ENCODE peak calls at places on chromosome 12, in five cellular contexts. I is skeletal muscle cell; S is lung; F is stimulated activated CD4-positive, alpha-beta T cell treated with anti-CD3 and anti-CD28 coated beads, Interleukin-1b, Interleukin-23, amount 100 ng/mL, for 4 hours; E is NCI-H1048. Y is an unnamed sample.

GRCh38 chr12:33588082-33588712 is 148.6 kb upstream of the SYT10 start:
- DNase-seq in F (no peak), S (peak), E (no peak), I (peak), Y (no peak)

GRCh38 chr12:116666305-116666673 is 71.6 kb downstream of the SPRING1 start:
- DNase-seq in F (no peak), S (no peak), E (no peak), I (no peak), Y (no peak)

GRCh38 chr12:114757926-114758325 is 74.0 kb upstream of the TBX3 start:
- DNase-seq in S (no peak), F (no peak), E (no peak), I (no peak), Y (no peak)

GRCh38 chr12:75120202-75120774 is 89.4 kb downstream of the KCNC2 start:
- DNase-seq in I (no peak), S (no peak), F (no peak), E (no peak), Y (no peak)

GRCh38 chr12:11826607-11827006 is 177.1 kb downstream of the ETV6 start:
- DNase-seq in I (no peak), E (no peak), F (no peak), S (no peak), Y (no peak)

GRCh38 chr12:49244161-49244560 is 20.7 kb upstream of the TUBA1C start:
- DNase-seq in E (no peak), S (no peak), F (no peak), I (no peak), Y (no peak)

GRCh38 chr12:1457901-1458300 is 136.5 kb downstream of the FBXL14 start:
- DNase-seq in I (peak), F (no peak), E (no peak), S (no peak), Y (peak)

GRCh38 chr12:116015525-116015924 is 262.0 kb downstream of the MED13L start:
- DNase-seq in F (no peak), I (peak), E (no peak), S (no peak), Y (no peak)

GRCh38 chr12:46153267-46153872 is 115.5 kb downstream of the SLC38A1 start:
- DNase-seq in S (no peak), F (no peak), I (no peak), E (no peak), Y (no peak)

GRCh38 chr12:11941601-11942360 is 129.0 kb upstream of the BCL2L14 start:
- DNase-seq in E (no peak), F (no peak), I (peak), S (no peak), Y (peak)

GRCh38 chr12:101491325-101491724 is 16.2 kb downstream of the SPIC start:
- DNase-seq in S (no peak), E (no peak), F (no peak), I (no peak), Y (no peak)

GRCh38 chr12:113471619-113472171 is at the start of gene LHX5:
- DNase-seq in F (no peak), I (no peak), E (no peak), S (no peak), Y (no peak)

GRCh38 chr12:46377678-46378077 is 5.1 kb upstream of the SLC38A2 start:
- DNase-seq in E (no peak), I (no peak), S (no peak), F (no peak), Y (no peak)

GRCh38 chr12:6828671-6829531 is 694 bp downstream of the P3H3 start:
- DNase-seq in S (no peak), E (no peak), I (no peak), F (no peak), Y (no peak)

GRCh38 chr12:104436790-104437189 is 20.0 kb upstream of the CHST11 start:
- DNase-seq in I (no peak), F (no peak), S (no peak), E (no peak), Y (no peak)

GRCh38 chr12:69161835-69162234 is 77.5 kb upstream of the CPSF6 start:
- DNase-seq in I (no peak), E (no peak), S (no peak), F (peak), Y (no peak)

GRCh38 chr12:127485528-127485927 is 781.4 kb upstream of the TMEM132C start:
- DNase-seq in I (peak), S (no peak), E (no peak), F (no peak), Y (peak)

GRCh38 chr12:44245932-44246331 is 410.1 kb downstream of the TMEM117 start:
- DNase-seq in I (no peak), S (no peak), E (no peak), F (no peak), Y (no peak)

GRCh38 chr12:96828169-96828789 is 78.8 kb upstream of the NEDD1 start:
- DNase-seq in S (no peak), F (no peak), I (no peak), E (no peak), Y (no peak)

GRCh38 chr12:99332936-99333591 is 314.5 kb upstream of the GARIN6 start:
- DNase-seq in E (no peak), F (no peak), I (no peak), S (no peak), Y (no peak)

GRCh38 chr12:79250186-79250585 is 385.6 kb downstream of the SYT1 start:
- DNase-seq in I (no peak), E (no peak), S (no peak), F (no peak), Y (peak)

Y was measured in AG04450.